ENCODE peak calls at places on chromosomes 7 and 10, in five cellular contexts. Z, A, L, I and T are unnamed samples.

GRCh38 chr7:38463277-38464224 is 167.6 kb downstream of the AMPH start:
- DNase-seq in L (peak), Z (peak), I (peak), A (peak), T (peak)

GRCh38 chr7:76047305-76047810 is 442 bp downstream of the STYXL1 start:
- DNase-seq in A (no peak), L (no peak), Z (no peak), I (no peak), T (no peak)

GRCh38 chr10:109933984-109934565 is 10.8 kb upstream of the XPNPEP1 start:
- DNase-seq in Z (no peak), L (peak), I (no peak), A (no peak), T (no peak)

GRCh38 chr10:114458955-114459354 is 54.7 kb upstream of the AFAP1L2 start:
- DNase-seq in A (no peak), Z (peak), I (peak), L (peak), T (peak)

GRCh38 chr7:146875222-146875785 is 758.7 kb downstream of the CNTNAP2 start:
- DNase-seq in I (no peak), L (no peak), Z (no peak), A (no peak), T (no peak)

GRCh38 chr7:41774966-41775365 is 72.1 kb upstream of the INHBA start:
- DNase-seq in I (no peak), Z (no peak), L (no peak), A (no peak), T (no peak)

GRCh38 chr10:57338823-57339558 is 928.7 kb downstream of the IPMK start:
- DNase-seq in A (no peak), I (no peak), Z (no peak), L (no peak), T (peak)

GRCh38 chr10:132654121-132654571 is 116.6 kb downstream of the INPP5A start:
- DNase-seq in L (no peak), I (peak), A (no peak), Z (peak), T (no peak)

GRCh38 chr10:6300784-6301180 is 98.0 kb downstream of the PFKFB3 start:
- DNase-seq in I (no peak), L (no peak), A (no peak), Z (no peak), T (no peak)

GRCh38 chr10:6299234-6299633 is 96.5 kb downstream of the PFKFB3 start:
- DNase-seq in L (peak), A (no peak), I (no peak), Z (no peak), T (no peak)

GRCh38 chr10:6301482-6302083 is 98.9 kb downstream of the PFKFB3 start:
- DNase-seq in I (no peak), A (no peak), L (no peak), Z (no peak), T (no peak)

GRCh38 chr10:6299743-6300105 is 97.0 kb downstream of the PFKFB3 start:
- DNase-seq in I (no peak), A (no peak), Z (no peak), L (no peak), T (no peak)

DNA sequence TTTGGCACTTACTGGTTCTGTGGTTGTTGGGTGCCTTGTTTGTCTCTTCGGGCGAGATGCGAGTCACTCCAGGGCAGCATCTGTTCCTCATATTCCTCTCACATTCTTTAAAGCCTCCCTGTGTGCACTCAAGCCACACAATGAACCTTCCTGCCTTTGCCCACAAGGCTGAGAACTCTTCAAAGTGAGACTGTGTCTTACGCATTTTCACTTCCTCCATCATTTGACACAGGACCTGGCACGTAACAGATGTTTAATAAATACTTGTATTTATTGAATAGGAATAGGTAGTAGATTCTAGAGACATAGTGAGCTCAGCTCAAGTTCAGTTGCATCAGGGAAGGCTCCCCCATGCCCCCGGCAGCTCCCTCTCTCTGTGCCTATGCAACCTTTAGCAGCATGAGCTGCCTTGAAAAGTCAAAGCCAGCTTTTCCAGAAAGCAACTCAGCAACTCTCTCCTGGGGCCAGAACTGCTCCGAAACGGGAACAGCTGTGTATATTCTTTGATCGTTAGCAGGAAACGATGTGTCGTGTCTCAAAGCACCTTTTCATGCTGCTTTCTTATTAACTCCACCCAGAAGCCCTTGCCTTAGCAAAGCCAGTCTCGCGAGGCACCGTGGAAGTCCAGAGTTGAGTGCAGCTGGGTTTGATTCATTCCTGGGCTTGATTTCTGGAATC is 97.5 kb downstream of the PFKFB3 start:
- DNase-seq in L (peak), A (no peak), Z (no peak), I (peak), T (no peak)
- H3K4me3 ChIP-seq in L (no peak), A (no peak), Z (no peak), I (no peak), T (no peak)

GRCh38 chr7:22934023-22934422 is 79.9 kb downstream of the HYCC1 start:
- DNase-seq in L (no peak), A (no peak), Z (no peak), I (no peak), T (no peak)

GRCh38 chr7:22932896-22933295 is 81.0 kb downstream of the HYCC1 start:
- DNase-seq in A (no peak), I (no peak), L (no peak), Z (no peak), T (no peak)

GRCh38 chr7:22936246-22936645 is 77.7 kb downstream of the HYCC1 start:
- DNase-seq in A (no peak), I (no peak), Z (no peak), L (no peak), T (no peak)

GRCh38 chr7:22935269-22935668 is 78.7 kb downstream of the HYCC1 start:
- DNase-seq in I (no peak), L (no peak), A (no peak), Z (no peak), T (no peak)

GRCh38 chr7:22934473-22935065 is 79.4 kb downstream of the HYCC1 start:
- DNase-seq in Z (no peak), I (no peak), A (no peak), L (no peak), T (peak)
- H3K27ac ChIP-seq in Z (no peak), I (peak), A (no peak), L (no peak), T (peak)

GRCh38 chr7:115951547-115951946 is 79.0 kb downstream of the TFEC start:
- DNase-seq in A (no peak), I (no peak), Z (no peak), L (no peak), T (no peak)
- H3K4me3 ChIP-seq in A (no peak), I (no peak), Z (no peak), L (no peak), T (no peak)

DNA sequence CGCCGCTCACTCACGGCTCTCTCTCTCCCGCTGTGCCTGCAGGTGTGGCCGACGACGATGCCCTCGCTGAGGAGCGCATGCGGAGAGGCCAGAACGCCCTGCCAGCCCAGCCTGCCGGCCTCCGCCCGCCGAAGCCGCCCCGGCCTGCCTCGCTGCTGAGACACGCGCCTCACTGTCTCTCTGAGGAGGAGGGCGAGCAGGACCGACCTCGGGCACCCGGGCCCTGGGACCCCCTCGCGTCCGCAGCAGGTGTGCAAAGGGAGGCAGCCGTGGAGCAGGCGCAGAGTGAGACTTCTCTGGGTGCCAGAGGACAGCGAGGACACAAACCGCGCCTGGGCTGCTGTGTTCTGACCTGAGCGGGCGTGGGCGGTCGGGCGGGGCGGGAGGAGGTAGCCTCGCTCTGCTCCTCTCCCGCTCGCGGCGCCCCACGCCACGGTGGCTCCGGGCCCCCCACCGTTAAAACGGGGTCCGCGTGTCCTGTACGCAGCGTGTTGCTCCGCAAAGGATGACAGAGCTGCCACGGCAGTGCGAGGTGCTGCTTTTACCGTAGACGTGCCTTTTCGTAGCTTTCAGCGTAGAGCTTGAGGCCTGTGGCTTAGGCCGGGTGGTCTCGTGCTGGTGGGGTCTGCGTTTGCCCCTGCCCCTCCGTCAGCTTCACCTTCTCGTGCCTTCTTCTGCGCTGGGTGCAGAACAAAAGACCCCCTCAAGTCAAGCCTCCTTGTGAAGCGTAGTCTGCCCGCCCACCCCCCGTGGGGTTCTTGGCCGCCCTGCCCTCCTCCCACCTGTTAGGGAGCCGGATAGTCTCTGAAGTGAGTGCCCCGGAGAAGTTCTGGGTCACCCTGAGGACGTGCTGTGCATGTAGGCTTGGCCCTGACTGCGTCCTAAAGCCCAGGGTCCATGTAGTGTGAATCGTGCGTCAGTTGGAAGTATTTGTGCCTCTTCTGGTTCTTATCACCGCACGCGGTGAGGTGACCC is 73.2 kb downstream of the DNAJB6 start:
- DNase-seq in A (no peak), L (no peak), Z (peak), I (no peak), T (no peak)
- H3K27ac ChIP-seq in A (no peak), L (no peak), Z (no peak), I (no peak), T (no peak)